ENCODE peak calls at places on chromosomes 4 and X, in four cellular contexts. N is H1, H is A549, X is IMR-90. R is an unnamed sample. For H3K4me1, the result is how much of the 10 kb centered on the place peaks cover.

GRCh38 chr4:184748251-184748652 is 14.4 kb upstream of the CENPU start:
- DNase-seq in N (no peak), H (no peak), X (no peak), R (no peak)

GRCh38 chr4:158315706-158316105 is 105.4 kb downstream of the TMEM144 start:
- DNase-seq in N (no peak), H (no peak), X (peak), R (no peak)

GRCh38 chr4:133320576-133321170 is 171.6 kb downstream of the PCDH10 start:
- DNase-seq in N (no peak), H (peak), X (peak), R (no peak)

GRCh38 chrX:48179691-48180090 is 16.9 kb downstream of the SSX5 start:
- DNase-seq in N (no peak), H (no peak), X (no peak), R (no peak)

GRCh38 chr4:121239951-121240350 is 75.8 kb upstream of the TNIP3 start:
- DNase-seq in N (no peak), H (no peak), X (no peak), R (no peak)

GRCh38 chrX:154123241-154124219 is 20.5 kb upstream of the OPN1LW start:
- DNase-seq in N (no peak), H (peak), X (no peak), R (no peak)

GRCh38 chrX:386239-386767 is 404 bp downstream of the PPP2R3B start:
- DNase-seq in N (no peak), H (no peak), X (no peak), R (peak)

GRCh38 chrX:133405498-133406180 is 9.7 kb downstream of the GPC4 start:
- DNase-seq in N (no peak), H (no peak), X (no peak), R (no peak)

GRCh38 chrX:121064579-121064978 is 17.2 kb downstream of the GLUD2 start:
- DNase-seq in N (no peak), H (no peak), X (no peak), R (no peak)

GRCh38 chr4:17153572-17153971 is 255.1 kb upstream of the LDB2 start:
- DNase-seq in N (no peak), H (no peak), X (no peak), R (no peak)

GRCh38 chr4:108620933-108621905 is 843 bp downstream of the RPL34 start:
- DNase-seq in N (no peak), H (no peak), X (peak), R (no peak)

GRCh38 chrX:130874751-130875150 is 28.3 kb downstream of the ENOX2 start:
- DNase-seq in N (no peak), H (no peak), X (peak), R (no peak)

GRCh38 chr4:155787113-155787710 is 28.4 kb downstream of the GUCY1B1 start:
- DNase-seq in N (no peak), H (peak), X (peak), R (no peak)

GRCh38 chrX:70174754-70175153 is 2.5 kb upstream of the DGAT2L6 start:
- DNase-seq in N (no peak), H (no peak), X (peak), R (no peak)

GRCh38 chr4:186940476-186940875 is 216.8 kb upstream of the FAT1 start:
- DNase-seq in N (no peak), H (no peak), X (no peak), R (no peak)

GRCh38 chrX:9644335-9644734 is 121.3 kb downstream of the GPR143 start:
- DNase-seq in N (no peak), H (no peak), X (no peak), R (no peak)

GRCh38 chr4:153521995-153522799 is 56.0 kb downstream of the TMEM131L start:
- DNase-seq in N (no peak), H (no peak), X (no peak), R (no peak)

GRCh38 chr4:156763511-156763910 is 208.1 kb downstream of the PDGFC start:
- DNase-seq in N (no peak), H (no peak), X (peak), R (no peak)

GRCh38 chr4:17636696-17637351 is 22.4 kb downstream of the MED28 start:
- DNase-seq in N (peak), H (peak), X (peak), R (peak)

GRCh38 chr4:95701500-95701899 is 138.4 kb upstream of the PDHA2 start:
- DNase-seq in N (no peak), H (no peak), X (no peak), R (no peak)

GRCh38 chr4:108762559-108763225 is at the start of gene ETNPPL:
- DNase-seq in N (peak), H (peak), X (no peak), R (peak)

GRCh38 chr4:74038161-74039064 is at the start of gene CXCL3:
- DNase-seq in N (peak), H (peak), X (peak), R (peak)

GRCh38 chrX:136692271-136692670 is 44.3 kb downstream of the CD40LG start:
- DNase-seq in N (no peak), H (no peak), X (no peak), R (no peak)

GRCh38 chr4:135371137-135371536 is 1169.5 kb upstream of the PABPC4L start:
- DNase-seq in N (peak), H (no peak), X (no peak), R (no peak)

GRCh38 chr4:67162692-67163091 is 382.6 kb downstream of the CENPC start:
- DNase-seq in N (no peak), H (no peak), X (no peak), R (no peak)

GRCh38 chr4:72525938-72526337 is 43.1 kb downstream of the ADAMTS3 start:
- DNase-seq in N (no peak), H (no peak), X (peak), R (peak)

GRCh38 chr4:148649669-148650331 is 207.6 kb upstream of the NR3C2 start:
- DNase-seq in N (no peak), H (no peak), X (peak), R (no peak)

GRCh38 chr4:159175165-159175988 is 72.5 kb downstream of the RAPGEF2 start:
- DNase-seq in N (peak), H (peak), X (peak), R (peak)

GRCh38 chrX:12974217-12974796 is 603 bp upstream of the TMSB4X start:
- DNase-seq in N (peak), H (peak), X (peak), R (peak)

GRCh38 chrX:12974797-12975669 is at the start of gene TMSB4X:
- DNase-seq in N (peak), H (peak), X (peak), R (peak)

GRCh38 chrX:12972867-12973560 is 1.9 kb upstream of the TMSB4X start:
- DNase-seq in N (no peak), H (no peak), X (no peak), R (no peak)

GRCh38 chrX:12972239-12972638 is 2.7 kb upstream of the TMSB4X start:
- DNase-seq in N (no peak), H (no peak), X (no peak), R (no peak)

GRCh38 chrX:12973561-12974216 is 1.2 kb upstream of the TMSB4X start:
- DNase-seq in N (no peak), H (no peak), X (no peak), R (peak)
- TF ChIP-seq POLR2A in N (no peak), H (no peak), X (no peak), R (no peak)

DNA sequence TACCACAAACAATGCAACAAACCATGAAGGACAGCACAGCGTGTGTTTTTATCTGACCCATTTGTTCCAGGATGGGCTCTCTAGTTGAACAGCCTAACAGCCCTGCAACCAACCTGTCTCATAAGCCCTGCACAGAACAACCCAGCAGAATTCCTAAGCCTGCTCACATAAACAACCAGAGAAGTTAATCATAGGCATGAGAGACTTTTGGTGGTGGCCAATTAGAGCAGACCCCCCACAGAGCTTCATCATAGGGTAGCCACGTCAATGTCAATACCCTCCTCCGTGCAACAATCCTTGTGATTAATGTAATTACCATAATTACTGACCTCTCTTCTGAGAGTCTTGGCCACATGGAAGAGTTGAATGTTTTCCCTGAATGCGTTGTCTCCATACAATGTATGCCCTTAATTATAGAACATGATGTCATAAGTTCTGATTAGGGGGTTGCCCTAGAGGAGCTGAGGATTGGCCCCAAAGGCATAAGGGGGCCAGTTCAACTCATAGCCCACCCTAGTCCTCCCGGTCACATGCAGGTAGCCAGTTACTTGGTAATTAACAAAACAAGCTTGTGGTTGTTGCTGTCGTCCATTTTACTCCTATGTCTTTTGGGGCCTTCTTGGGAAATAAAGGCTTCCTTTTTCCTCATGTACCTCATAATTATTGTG is 92.7 kb downstream of the SYNPO2 start:
- DNase-seq in N (no peak), H (no peak), X (peak), R (no peak)
- H3K4me1 ChIP-seq in N (under half), H (under half), X (under half), R (under half)

DNA sequence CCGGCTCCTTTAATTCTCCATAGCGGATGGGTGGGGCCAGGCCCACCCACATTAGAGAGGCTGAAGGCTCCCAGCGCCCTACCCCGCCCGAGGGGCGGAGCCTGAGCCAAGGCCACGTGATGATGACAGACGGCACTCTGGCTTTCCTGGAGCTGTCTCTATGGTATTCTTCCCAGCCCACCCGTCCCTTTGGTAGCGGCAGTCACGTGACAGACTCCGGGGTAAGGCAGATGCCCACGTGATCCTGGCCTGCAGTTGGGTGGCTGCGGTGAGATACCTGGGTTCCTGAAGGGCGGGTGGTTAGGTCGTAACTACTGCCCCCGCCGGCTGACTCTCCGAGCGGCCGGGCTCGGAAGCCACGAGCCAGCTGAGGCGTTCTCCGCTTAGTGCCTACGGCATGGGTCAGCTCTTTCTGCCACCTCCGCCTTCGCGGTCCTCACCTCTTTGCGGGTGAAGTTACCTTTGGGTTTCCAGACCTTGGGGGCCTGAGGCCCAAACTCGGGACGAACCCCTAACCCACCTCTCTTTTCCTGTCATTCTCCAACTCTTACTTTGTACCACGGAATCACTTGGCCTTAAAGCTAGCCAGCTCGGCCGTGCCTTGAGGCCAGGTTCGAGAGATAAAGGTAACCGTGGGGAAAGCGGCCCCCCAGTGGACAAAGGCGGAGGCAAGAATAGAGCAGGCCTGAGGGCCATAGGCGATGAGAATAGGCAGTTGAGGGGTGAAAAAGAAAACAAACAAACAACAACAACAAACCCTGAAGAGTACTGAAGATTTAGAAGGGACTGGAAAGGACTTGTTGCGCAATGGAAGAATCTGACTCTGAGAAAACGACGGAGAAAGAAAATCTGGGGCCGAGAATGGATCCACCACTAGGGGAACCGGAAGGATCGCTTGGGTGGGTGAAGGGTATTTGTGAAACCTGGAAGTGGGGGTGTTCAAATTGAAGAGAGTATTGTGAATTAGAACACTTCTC is at the start of gene RRAGB:
- DNase-seq in N (peak), H (peak), X (peak), R (peak)
- TF ChIP-seq POLR2A in N (no peak), H (peak), X (no peak), R (peak)

DNA sequence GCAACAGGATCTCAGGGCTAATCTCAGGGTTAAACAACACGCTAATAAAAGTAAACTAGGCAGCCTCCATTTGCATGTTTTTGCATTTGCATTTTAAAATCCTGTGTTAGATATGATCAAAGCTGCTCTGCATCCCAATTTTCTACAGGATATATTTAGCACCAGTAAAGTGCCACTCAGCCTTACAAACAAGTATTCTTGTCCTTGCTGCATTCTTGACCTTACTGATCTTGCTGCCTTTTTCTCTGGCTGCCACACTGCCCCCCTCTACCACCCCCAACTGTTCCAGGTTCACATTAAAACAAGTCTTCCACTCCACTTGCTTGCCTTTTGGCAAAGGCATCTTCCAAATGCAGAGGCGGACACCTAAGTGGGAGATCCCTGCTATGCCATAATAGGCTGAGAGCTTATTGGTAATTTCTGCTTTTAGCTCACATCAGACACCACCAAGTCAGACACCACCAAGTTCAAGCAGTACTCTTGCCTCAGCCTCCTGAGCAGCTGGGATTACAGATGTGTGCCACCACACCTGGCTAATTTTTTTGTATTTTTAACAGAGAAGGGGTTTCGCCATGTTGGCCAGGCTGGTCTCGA is 48.1 kb downstream of the GPRIN3 start:
- DNase-seq in N (no peak), H (no peak), X (no peak), R (no peak)
- H3K4me1 ChIP-seq in N (under half), H (half or more), X (under half), R (under half)

GRCh38 chr4:83455300-83456183 is at the start of the genes HELQ and MRPS18C:
- DNase-seq in N (peak), H (peak), X (peak), R (peak)
- TF ChIP-seq POLR2A in N (peak), H (peak), X (peak), R (peak)

DNA sequence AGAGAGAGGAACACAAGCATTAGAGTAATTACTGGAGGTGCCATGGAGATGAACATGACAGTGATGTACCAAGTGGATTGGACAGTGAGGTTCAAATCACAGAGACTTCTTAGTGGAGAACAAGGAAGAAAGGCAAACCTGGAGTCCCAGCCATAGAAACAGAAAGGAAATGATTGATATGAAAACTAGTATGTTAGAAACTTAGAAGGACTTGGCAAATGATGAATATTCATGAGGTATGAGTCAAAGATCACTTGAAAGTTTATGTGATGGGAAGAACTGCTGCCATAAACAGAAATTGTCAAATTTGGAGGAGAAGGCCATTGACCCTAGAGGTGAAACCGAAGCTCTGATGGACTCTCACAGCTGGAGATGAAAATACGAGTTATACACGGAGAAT is 88.2 kb downstream of the PHOX2B start:
- DNase-seq in N (no peak), H (no peak), X (no peak), R (no peak)
- H3K4me1 ChIP-seq in N (under half), H (under half), X (under half), R (under half)

GRCh38 chr4:128571747-128572146 is 237.8 kb upstream of the JADE1 start:
- DNase-seq in N (no peak), H (peak), X (peak), R (peak)
- TF ChIP-seq POLR2A in N (no peak), H (no peak), X (no peak), R (no peak)

GRCh38 chr4:168843635-168844034 is 166.4 kb downstream of the CBR4 start:
- DNase-seq in N (no peak), H (no peak), X (no peak), R (no peak)

GRCh38 chr4:168845897-168846296 is 164.2 kb downstream of the CBR4 start:
- DNase-seq in N (no peak), H (no peak), X (no peak), R (no peak)

GRCh38 chr4:168842186-168842585 is 167.9 kb downstream of the CBR4 start:
- DNase-seq in N (no peak), H (no peak), X (no peak), R (no peak)

GRCh38 chr4:168846414-168846813 is 163.6 kb downstream of the CBR4 start:
- DNase-seq in N (no peak), H (no peak), X (no peak), R (no peak)

GRCh38 chr4:168844261-168845039 is 165.6 kb downstream of the CBR4 start:
- DNase-seq in N (no peak), H (no peak), X (peak), R (no peak)
- H3K4me1 ChIP-seq in N (under half), H (half or more), X (under half), R (under half)

GRCh38 chrX:56787734-56788152 is 58.7 kb downstream of the NBDY start:
- DNase-seq in N (no peak), H (no peak), X (no peak), R (no peak)

GRCh38 chrX:56788229-56788628 is 59.2 kb downstream of the NBDY start:
- DNase-seq in N (no peak), H (no peak), X (peak), R (no peak)

GRCh38 chrX:56790778-56791177 is 61.7 kb downstream of the NBDY start:
- DNase-seq in N (no peak), H (no peak), X (no peak), R (no peak)

GRCh38 chrX:56788717-56789122 is 59.7 kb downstream of the NBDY start:
- DNase-seq in N (no peak), H (no peak), X (peak), R (no peak)

GRCh38 chrX:56789518-56790070 is 60.6 kb downstream of the NBDY start:
- DNase-seq in N (no peak), H (no peak), X (no peak), R (no peak)
- TF ChIP-seq POLR2A in N (no peak), H (no peak), X (no peak), R (no peak)

R was measured in ovary.